ENCODE peak calls at places on chromosome X, in eight cellular contexts. A is NCI-H2171 treated with DMSO at 0.1 percent for 48 hours, W is Panc1, K is cerebellum, U is sciatic nerve, Z is lung, X is MM.1S, P is foreskin fibroblast. M is an unnamed sample.
A peak's percentile ranks its signal among the peaks of the same experiment; 100 is the strongest.

GRCh38 chrX:11426712-11427081 is 133.5 kb downstream of the AMELX start:
- DNase-seq in Z (no peak), U (no peak), P (no peak), W (no peak), K (no peak), A (no peak), X (peak; percentile 18), M (no peak)

GRCh38 chrX:45596190-45596808 is 395.6 kb upstream of the DIPK2B start:
- DNase-seq in X (no peak), P (peak; percentile 23), Z (no peak), U (no peak), W (no peak), K (no peak), A (no peak), M (no peak)

GRCh38 chrX:78710146-78710545 is 37.4 kb upstream of the LPAR4 start:
- DNase-seq in Z (no peak), A (no peak), K (no peak), W (no peak), P (peak; percentile 18), U (no peak), X (peak; percentile 37), M (no peak)

GRCh38 chrX:11837437-11837836 is 79.4 kb downstream of the MSL3 start:
- DNase-seq in X (no peak), W (no peak), K (no peak), Z (no peak), P (no peak), A (no peak), U (no peak), M (no peak)

GRCh38 chrX:133935096-133935495 is 50.3 kb downstream of the GPC3 start:
- DNase-seq in A (no peak), K (no peak), X (no peak), W (no peak), U (no peak), Z (no peak), P (no peak), M (no peak)

GRCh38 chrX:7240929-7241328 is 93.0 kb upstream of the PUDP start:
- DNase-seq in A (no peak), P (no peak), X (no peak), W (no peak), Z (no peak), K (no peak), U (no peak), M (no peak)

GRCh38 chrX:133537142-133537541 is 121.9 kb upstream of the GPC4 start:
- DNase-seq in A (no peak), U (no peak), P (no peak), X (no peak), W (no peak), Z (no peak), K (no peak), M (no peak)

GRCh38 chrX:116480059-116480458 is 17.3 kb upstream of the CT83 start:
- DNase-seq in A (no peak), U (no peak), W (no peak), P (no peak), K (no peak), Z (no peak), X (no peak), M (no peak)

GRCh38 chrX:121161501-121161933 is 114.1 kb downstream of the GLUD2 start:
- DNase-seq in X (no peak), W (no peak), K (no peak), U (no peak), P (no peak), Z (no peak), A (no peak), M (no peak)

GRCh38 chrX:39753296-39753996 is 344.3 kb downstream of the BCOR start:
- DNase-seq in Z (no peak), A (peak; percentile 46), K (no peak), U (no peak), X (no peak), P (peak; percentile 57), W (no peak), M (no peak)

GRCh38 chrX:48992341-48992740 is 9.7 kb downstream of the GRIPAP1 start:
- DNase-seq in A (no peak), Z (no peak), W (no peak), P (no peak), X (no peak), K (no peak), U (no peak), M (no peak)

GRCh38 chrX:68746988-68747387 is 81.8 kb upstream of the EFNB1 start:
- DNase-seq in K (no peak), W (no peak), Z (no peak), U (no peak), P (no peak), X (no peak), A (no peak), M (no peak)

GRCh38 chrX:30777575-30777974 is 111.5 kb downstream of the TAB3 start:
- DNase-seq in Z (no peak), P (no peak), X (no peak), A (no peak), U (no peak), W (no peak), K (no peak), M (no peak)

M was measured in left colon.